ENCODE peak calls at places on chromosomes 3 and 15, in five cellular contexts. O is nephron progenitor cell, P is endothelial cell, G is heart right ventricle, H is IMR-90. J is an unnamed sample.

GRCh38 chr15:66085128-66085527 is 168.4 kb downstream of the MEGF11 start:
- DNase-seq in O (no peak), P (peak), G (no peak), H (no peak), J (no peak)

GRCh38 chr15:58475573-58476524 is 44.1 kb downstream of the LIPC start:
- DNase-seq in O (no peak), P (no peak), G (no peak), H (peak), J (no peak)

GRCh38 chr3:178382388-178383061 is 153.7 kb upstream of the KCNMB2 start:
- DNase-seq in O (no peak), P (no peak), G (no peak), H (peak), J (no peak)

GRCh38 chr3:179098388-179099077 is 26.9 kb upstream of the ZMAT3 start:
- DNase-seq in O (no peak), P (no peak), G (no peak), H (peak), J (no peak)

GRCh38 chr3:8622873-8623725 is 21.5 kb downstream of the SSUH2 start:
- DNase-seq in O (peak), P (peak), G (peak), H (peak), J (peak)

GRCh38 chr3:8020459-8020858 is 481.2 kb upstream of the LMCD1 start:
- DNase-seq in O (no peak), P (no peak), G (no peak), H (no peak), J (no peak)

GRCh38 chr15:66707310-66708160 is 5.5 kb downstream of the SMAD6 start:
- DNase-seq in O (peak), P (peak), G (peak), H (peak), J (peak)

GRCh38 chr15:72306211-72306785 is 13.7 kb downstream of the CELF6 start:
- DNase-seq in O (peak), P (peak), G (no peak), H (peak), J (no peak)

GRCh38 chr3:132180337-132180791 is 136.8 kb upstream of the ACP3 start:
- DNase-seq in O (peak), P (peak), G (no peak), H (peak), J (no peak)

GRCh38 chr3:132174500-132174899 is 139.7 kb upstream of the CPNE4 start:
- DNase-seq in O (no peak), P (no peak), G (no peak), H (no peak), J (no peak)
- TF ChIP-seq CTCF in O (no peak), P (no peak), G (no peak), H (no peak), J (no peak)

DNA sequence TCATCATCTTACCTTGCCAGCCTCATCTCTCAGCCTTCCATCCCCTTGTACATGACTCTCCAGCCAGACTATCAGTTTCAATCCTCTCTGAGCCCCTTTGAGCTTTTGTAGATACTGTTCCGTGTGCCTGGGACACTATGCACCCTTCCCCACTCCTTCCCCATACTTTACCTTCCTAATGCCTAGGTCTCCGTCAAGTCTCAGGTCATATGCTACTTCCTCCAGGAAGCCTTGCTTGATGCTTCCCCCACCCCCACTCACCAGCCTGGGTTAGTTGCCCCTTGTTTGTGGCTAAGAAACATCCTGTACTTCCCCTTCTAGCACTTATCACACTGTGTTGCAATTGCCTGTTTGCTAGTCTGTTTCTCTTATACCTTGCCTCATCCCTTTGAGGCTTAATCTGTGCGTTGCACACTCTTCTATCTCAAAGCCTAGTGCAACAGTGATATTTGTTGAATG is 6.7 kb upstream of the USP3 start:
- DNase-seq in O (no peak), P (no peak), G (no peak), H (no peak), J (no peak)
- TF ChIP-seq CTCF in O (no peak), P (no peak), G (no peak), H (no peak), J (no peak)

DNA sequence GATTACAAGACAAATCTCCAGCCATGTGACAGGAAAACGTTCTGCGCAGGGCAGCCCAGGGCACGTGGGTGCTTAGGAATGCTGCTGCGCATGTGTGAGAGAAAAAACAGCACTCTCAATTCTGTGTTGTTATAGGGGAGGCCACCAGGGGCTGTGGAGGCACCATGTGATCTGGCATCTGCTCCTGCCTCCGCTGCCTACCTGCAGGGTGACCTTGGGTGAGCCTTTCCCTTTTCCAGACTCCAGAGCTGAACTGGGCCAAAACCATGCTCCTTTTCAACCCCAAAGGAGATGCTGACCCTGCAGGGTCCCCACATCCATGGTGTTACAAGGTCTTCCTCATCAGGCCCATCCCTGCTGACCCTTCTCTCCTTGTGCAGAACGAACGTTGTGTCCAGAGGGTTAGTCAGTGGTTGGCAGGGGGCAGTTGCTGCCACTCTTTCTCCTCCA is 81.5 kb upstream of the RASGRF1 start:
- DNase-seq in O (no peak), P (no peak), G (no peak), H (no peak), J (peak)
- TF ChIP-seq CTCF in O (peak), P (no peak), G (no peak), H (no peak), J (peak)

DNA sequence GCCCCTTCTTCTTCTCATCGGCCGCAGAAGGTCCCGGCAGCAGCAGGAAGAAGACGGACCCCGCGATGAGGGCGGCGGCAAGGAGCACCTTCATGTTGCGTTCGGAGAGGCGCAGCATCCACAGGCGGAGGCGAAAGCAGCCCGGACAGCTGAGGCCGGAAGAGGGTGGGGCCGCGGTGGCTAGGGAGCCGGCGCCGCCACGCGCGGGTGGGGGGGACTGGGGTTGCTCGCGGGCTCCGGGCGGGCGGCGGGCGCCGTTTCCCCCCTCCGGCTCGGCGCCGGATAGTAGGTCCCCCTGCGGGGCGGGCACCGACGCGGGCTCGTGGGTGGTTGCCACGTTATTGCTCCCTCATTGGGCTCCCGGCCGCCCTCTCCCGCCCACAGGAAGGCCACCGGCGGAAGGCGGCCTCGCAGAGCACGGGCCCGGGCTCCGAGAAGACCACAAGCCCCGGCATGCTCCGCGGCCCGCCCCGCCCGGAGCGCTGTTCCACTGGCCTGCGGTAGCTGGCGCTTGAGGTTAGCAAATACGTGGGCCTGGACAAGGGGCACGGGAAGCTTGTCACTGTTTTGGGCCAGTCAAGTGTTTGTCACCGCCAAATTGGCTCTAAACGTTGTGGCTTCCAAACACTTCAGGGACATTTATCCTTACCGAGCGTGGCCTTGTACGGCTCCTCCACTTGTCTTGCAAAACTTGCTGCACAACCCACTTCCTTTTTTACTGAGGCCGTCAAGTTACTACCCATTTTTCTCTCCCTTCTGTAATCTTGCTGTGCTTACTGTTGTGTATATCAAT is at the start of gene PPIB:
- DNase-seq in O (peak), P (peak), G (peak), H (peak), J (peak)
- TF ChIP-seq CTCF in O (peak), P (no peak), G (peak), H (peak), J (peak)

DNA sequence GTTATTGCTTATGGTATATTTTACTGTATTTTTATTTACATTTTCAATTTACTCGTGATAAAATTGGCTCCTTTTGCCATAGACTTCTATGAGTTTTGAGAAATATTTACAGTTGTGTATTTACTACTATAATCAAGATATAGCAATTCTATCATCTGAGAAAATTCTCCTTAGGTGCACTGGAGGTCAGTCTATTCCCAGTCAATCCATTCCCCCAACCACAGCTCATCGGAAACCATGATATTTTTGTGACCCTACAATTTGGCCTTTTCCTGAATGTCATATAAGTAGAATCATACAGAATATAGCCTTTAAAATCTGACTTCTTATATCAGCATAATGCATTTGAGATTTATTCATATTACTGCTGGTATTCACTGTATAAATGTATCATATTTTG is 114.7 kb upstream of the LRTM1 start:
- DNase-seq in O (no peak), P (no peak), G (no peak), H (peak), J (no peak)
- TF ChIP-seq CTCF in O (no peak), P (no peak), G (no peak), H (peak), J (peak)